ENCODE peak calls at places on chromosomes 11 and 22, in nine cellular contexts. N is caudate nucleus; Z is effector memory CD4-positive, alpha-beta T cell; I is cardiac muscle cell; L is H1; T is neuronal stem cell; E is right cardiac atrium; C is MM.1S; R is GM23248. S is an unnamed sample.

GRCh38 chr11:70678931-70679900 is 280.9 kb downstream of the CTTN start:
- DNase-seq in R (no peak), T (no peak), C (no peak), L (no peak), Z (no peak), E (no peak), N (no peak), I (no peak), S (no peak)

GRCh38 chr11:25159341-25159740 is 662.5 kb downstream of the LUZP2 start:
- DNase-seq in C (no peak), Z (no peak), I (no peak), T (no peak), L (no peak), N (no peak), E (peak; percentile 19), R (no peak), S (no peak)

GRCh38 chr11:123407124-123407995 is 22.7 kb upstream of the GRAMD1B start:
- DNase-seq in C (peak; percentile 70), T (peak; percentile 62), Z (peak; percentile 38), I (peak; percentile 88), R (peak; percentile 81), L (peak; percentile 56), E (peak; percentile 51), N (no peak), S (peak; percentile 43)

GRCh38 chr11:67307545-67308001 is 4.2 kb downstream of the SSH3 start:
- DNase-seq in R (no peak), T (no peak), C (no peak), I (no peak), E (peak; percentile 32), Z (no peak), L (no peak), N (no peak), S (no peak)

GRCh38 chr11:121886956-121887355 is 229.1 kb downstream of the BLID start:
- DNase-seq in C (no peak), T (no peak), N (no peak), L (no peak), E (no peak), R (no peak), I (no peak), Z (no peak), S (no peak)

GRCh38 chr11:1890856-1891830 is 552 bp downstream of the PRR33 start:
- DNase-seq in Z (no peak), R (no peak), C (no peak), I (no peak), T (no peak), N (no peak), L (no peak), E (peak; percentile 55), S (no peak)

GRCh38 chr11:19027829-19028595 is 32.5 kb downstream of the MRGPRX2 start:
- DNase-seq in Z (no peak), E (no peak), I (no peak), R (peak; percentile 72), L (no peak), T (no peak), C (no peak), N (no peak), S (no peak)

GRCh38 chr11:77019976-77020591 is 14.1 kb upstream of the B3GNT6 start:
- DNase-seq in E (no peak), L (no peak), C (no peak), T (no peak), Z (no peak), R (peak; percentile 41), N (no peak), I (no peak), S (no peak)

GRCh38 chr22:29734853-29735252 is 15.1 kb downstream of the CABP7 start:
- DNase-seq in I (no peak), E (no peak), N (no peak), Z (no peak), L (no peak), T (no peak), R (no peak), C (no peak), S (no peak)

GRCh38 chr11:2140411-2141400 is 1.5 kb upstream of the IGF2 start:
- DNase-seq in T (no peak), Z (no peak), I (peak; percentile 56), L (no peak), E (peak; percentile 52), R (no peak), N (no peak), C (no peak), S (no peak)

GRCh38 chr22:36433318-36434231 is 45.8 kb upstream of the MYH9 start:
- DNase-seq in N (no peak), I (no peak), L (no peak), T (no peak), E (no peak), R (no peak), Z (no peak), C (no peak), S (no peak)
- H3K27ac ChIP-seq in N (no peak overlapping the region), I (peak overlapping the region; percentile 80), L (no peak overlapping the region), T (no peak overlapping the region), E (no peak overlapping the region), R (no peak overlapping the region), Z (no peak overlapping the region), C (no peak overlapping the region), S (no peak overlapping the region)

GRCh38 chr22:21055880-21056319 is 10.2 kb downstream of the LRRC74B start:
- DNase-seq in C (no peak), E (no peak), T (no peak), N (no peak), I (no peak), L (no peak), R (no peak), Z (no peak), S (no peak)

GRCh38 chr22:21052715-21053459 is 7.1 kb downstream of the LRRC74B start:
- DNase-seq in I (no peak), C (no peak), N (no peak), R (no peak), L (no peak), Z (no peak), T (no peak), E (no peak), S (no peak)

GRCh38 chr22:21054046-21054713 is 8.4 kb downstream of the LRRC74B start:
- DNase-seq in L (no peak), I (no peak), R (no peak), C (no peak), N (no peak), Z (no peak), T (no peak), E (no peak), S (no peak)

GRCh38 chr22:21054714-21055563 is 9.2 kb downstream of the LRRC74B start:
- DNase-seq in T (no peak), Z (no peak), N (no peak), R (no peak), I (no peak), L (no peak), E (no peak), C (no peak), S (no peak)

DNA sequence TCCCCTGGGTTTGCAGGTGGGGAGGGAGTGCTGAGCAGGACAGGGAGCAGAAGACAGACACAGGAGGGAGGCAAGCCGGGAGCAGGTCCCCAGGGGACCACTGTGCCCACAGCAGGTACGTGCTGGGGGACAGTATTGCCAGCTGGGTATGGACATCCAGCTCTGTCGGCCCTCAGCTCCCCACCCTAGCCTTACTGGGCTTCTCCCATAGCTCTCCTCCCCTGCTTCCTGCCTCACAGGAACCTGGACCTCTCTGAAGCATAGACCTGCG is 9.8 kb downstream of the LRRC74B start:
- DNase-seq in L (no peak), E (no peak), T (no peak), C (no peak), I (no peak), Z (no peak), R (no peak), N (no peak), S (no peak)
- H3K27ac ChIP-seq in L (no peak overlapping the region), E (no peak overlapping the region), T (no peak overlapping the region), C (no peak overlapping the region), I (no peak overlapping the region), Z (no peak overlapping the region), R (no peak overlapping the region), N (no peak overlapping the region), S (no peak overlapping the region)

DNA sequence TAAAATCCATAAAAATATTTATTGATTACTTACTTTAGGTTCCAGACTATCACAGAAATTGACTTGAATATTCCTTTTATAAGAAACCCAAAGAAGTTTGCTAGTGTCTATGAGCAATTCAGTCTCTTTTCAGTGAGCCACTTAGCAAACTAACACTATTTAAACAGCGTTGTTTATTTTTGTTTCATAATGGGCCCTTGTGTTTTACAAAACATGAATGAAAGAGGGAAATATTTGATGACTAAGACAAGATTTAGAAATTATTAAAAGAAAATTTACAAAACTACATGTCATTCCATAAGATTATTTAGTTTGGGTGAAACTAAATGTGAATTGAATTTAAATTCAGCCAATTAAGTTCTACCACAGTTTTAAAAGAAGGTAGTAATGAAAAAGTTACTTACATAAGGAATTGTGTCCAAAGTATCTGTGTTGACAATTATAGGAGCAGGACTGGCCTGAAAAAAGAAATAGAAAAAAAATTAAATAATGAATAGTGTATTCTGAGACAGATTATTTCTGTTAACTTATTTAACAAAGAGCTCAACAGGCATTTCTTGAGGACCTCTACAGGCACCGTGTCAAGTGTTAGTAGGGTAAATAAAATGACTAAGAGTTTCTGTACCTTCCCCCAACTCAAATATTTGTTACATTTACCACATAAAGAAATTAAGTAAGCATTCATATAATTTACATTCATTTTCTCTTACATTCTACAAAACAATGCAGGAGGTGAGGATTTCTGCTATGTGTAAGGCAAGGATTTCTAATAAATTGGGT is 964.9 kb upstream of the CCDC90B start:
- DNase-seq in N (no peak), C (no peak), I (no peak), E (no peak), R (no peak), T (no peak), L (no peak), Z (no peak), S (no peak)
- H3K27ac ChIP-seq in N (no peak overlapping the region), C (no peak overlapping the region), I (no peak overlapping the region), E (no peak overlapping the region), R (no peak overlapping the region), T (no peak overlapping the region), L (no peak overlapping the region), Z (no peak overlapping the region), S (no peak overlapping the region)

GRCh38 chr11:132925825-132926469 is 606.4 kb downstream of the OPCML start:
- DNase-seq in T (no peak), L (no peak), N (no peak), C (no peak), Z (no peak), R (no peak), I (no peak), E (no peak), S (no peak)
- H3K27ac ChIP-seq in T (no peak overlapping the region), L (no peak overlapping the region), N (no peak overlapping the region), C (no peak overlapping the region), Z (no peak overlapping the region), R (no peak overlapping the region), I (no peak overlapping the region), E (no peak overlapping the region), S (no peak overlapping the region)

DNA sequence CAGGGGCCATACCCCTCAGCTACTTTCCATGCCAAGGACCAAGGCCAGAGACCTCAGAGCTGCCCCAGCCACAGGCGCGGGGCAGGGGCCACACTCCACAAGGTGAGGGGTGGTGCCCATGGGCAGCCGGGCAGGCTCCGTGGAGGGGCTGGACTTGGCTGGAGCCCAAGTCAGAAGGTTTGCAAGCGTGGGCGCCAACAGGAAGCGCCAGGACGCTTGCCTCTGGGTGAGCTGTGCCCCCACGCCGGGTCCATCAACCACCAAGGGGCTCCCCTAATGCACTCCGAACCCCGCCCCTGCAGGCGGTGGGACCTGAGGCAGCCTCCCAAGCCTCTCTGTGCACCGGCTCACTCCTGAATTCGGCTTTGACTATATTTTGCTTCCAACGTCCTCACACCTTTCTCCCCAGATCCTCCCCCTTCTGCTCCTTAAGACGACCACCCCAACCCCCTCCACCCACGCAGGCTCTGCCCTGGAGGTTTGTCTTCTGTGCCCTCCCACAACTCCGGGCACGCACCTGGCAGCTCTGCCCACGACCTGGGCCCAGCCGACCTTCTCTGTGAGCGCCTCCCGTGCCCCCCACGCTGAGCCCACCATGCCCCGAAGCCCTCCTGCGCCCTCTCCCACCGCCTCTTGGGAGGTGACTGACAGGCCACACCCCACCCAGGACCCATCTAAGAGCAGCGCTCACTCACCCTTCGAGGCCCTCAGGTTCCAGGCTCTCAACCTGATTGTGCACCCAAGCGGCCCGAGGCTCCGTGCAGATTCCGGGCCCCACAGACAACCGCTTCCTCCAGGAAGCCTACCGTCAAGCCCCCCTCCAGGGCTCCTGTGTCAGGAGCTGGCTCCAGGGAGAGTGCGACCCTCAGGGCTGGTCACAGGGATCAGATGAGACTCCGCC is 2.6 kb upstream of the PKP3 start:
- DNase-seq in Z (no peak), N (no peak), I (no peak), E (no peak), R (no peak), T (no peak), C (no peak), L (no peak), S (no peak)
- H3K27ac ChIP-seq in Z (no peak overlapping the region), N (no peak overlapping the region), I (no peak overlapping the region), E (no peak overlapping the region), R (no peak overlapping the region), T (no peak overlapping the region), C (no peak overlapping the region), L (no peak overlapping the region), S (no peak overlapping the region)

S was measured in left ventricle myocardium inferior.